ENCODE peak calls at places on chromosomes 2 and 18, in five cellular contexts. X is Panc1, Y is fibroblast of pulmonary artery, T is GM12865, G is left ventricle myocardium inferior. O is an unnamed sample.

GRCh38 chr2:108958002-108958401 is 31.0 kb downstream of the EDAR start:
- DNase-seq in T (no peak), Y (no peak), X (no peak), G (no peak), O (no peak)

GRCh38 chr18:11947214-11948119 is 33.8 kb upstream of the IMPA2 start:
- DNase-seq in X (no peak), T (peak), G (peak), Y (peak), O (peak)

GRCh38 chr2:239603411-239604356 is 202.9 kb upstream of the HDAC4 start:
- DNase-seq in G (no peak), X (no peak), Y (no peak), T (no peak), O (no peak)

GRCh38 chr2:85999131-85999831 is 106.4 kb downstream of the POLR1A start:
- DNase-seq in G (no peak), X (no peak), T (peak), Y (peak), O (no peak)

GRCh38 chr2:25039126-25039525 is 2.8 kb upstream of the EFR3B start:
- DNase-seq in X (no peak), G (no peak), T (no peak), Y (no peak), O (no peak)

GRCh38 chr2:240300261-240300821 is 135.1 kb upstream of the GPC1 start:
- DNase-seq in G (no peak), Y (no peak), X (no peak), T (no peak), O (no peak)

GRCh38 chr2:98357856-98358255 is 11.6 kb downstream of the CNGA3 start:
- DNase-seq in G (no peak), T (no peak), Y (no peak), X (no peak), O (no peak)

GRCh38 chr2:37350034-37350433 is 5.6 kb downstream of the QPCT start:
- DNase-seq in Y (no peak), G (no peak), X (no peak), T (peak), O (no peak)

GRCh38 chr2:240325654-240326031 is 109.8 kb upstream of the GPC1 start:
- DNase-seq in Y (peak), X (no peak), G (peak), T (no peak), O (no peak)

GRCh38 chr18:78564030-78564429 is 415.6 kb upstream of the SALL3 start:
- DNase-seq in X (no peak), Y (no peak), G (no peak), T (no peak), O (no peak)

GRCh38 chr18:62832282-62832681 is 116.9 kb downstream of the PHLPP1 start:
- DNase-seq in T (no peak), Y (no peak), X (no peak), G (no peak), O (no peak)

GRCh38 chr2:25671622-25672021 is 1.8 kb downstream of the DTNB start:
- DNase-seq in T (no peak), Y (no peak), X (no peak), G (no peak), O (no peak)

GRCh38 chr2:47002480-47003381 is 87.1 kb upstream of the MCFD2 start:
- DNase-seq in Y (peak), T (no peak), G (peak), X (no peak), O (no peak)
- TF ChIP-seq CTCF in Y (no peak), T (no peak), G (no peak), X (no peak), O (no peak)

GRCh38 chr18:3647636-3648035 is 197.7 kb downstream of the TGIF1 start:
- DNase-seq in X (no peak), Y (no peak), G (no peak), T (no peak), O (no peak)

GRCh38 chr18:3648695-3649094 is 198.7 kb downstream of the TGIF1 start:
- DNase-seq in X (no peak), Y (no peak), G (no peak), T (no peak), O (no peak)

GRCh38 chr18:3651266-3651665 is 201.3 kb downstream of the TGIF1 start:
- DNase-seq in G (no peak), T (no peak), Y (no peak), X (no peak), O (no peak)

GRCh38 chr18:3649135-3649558 is 199.2 kb downstream of the TGIF1 start:
- DNase-seq in X (no peak), T (no peak), G (no peak), Y (no peak), O (no peak)

DNA sequence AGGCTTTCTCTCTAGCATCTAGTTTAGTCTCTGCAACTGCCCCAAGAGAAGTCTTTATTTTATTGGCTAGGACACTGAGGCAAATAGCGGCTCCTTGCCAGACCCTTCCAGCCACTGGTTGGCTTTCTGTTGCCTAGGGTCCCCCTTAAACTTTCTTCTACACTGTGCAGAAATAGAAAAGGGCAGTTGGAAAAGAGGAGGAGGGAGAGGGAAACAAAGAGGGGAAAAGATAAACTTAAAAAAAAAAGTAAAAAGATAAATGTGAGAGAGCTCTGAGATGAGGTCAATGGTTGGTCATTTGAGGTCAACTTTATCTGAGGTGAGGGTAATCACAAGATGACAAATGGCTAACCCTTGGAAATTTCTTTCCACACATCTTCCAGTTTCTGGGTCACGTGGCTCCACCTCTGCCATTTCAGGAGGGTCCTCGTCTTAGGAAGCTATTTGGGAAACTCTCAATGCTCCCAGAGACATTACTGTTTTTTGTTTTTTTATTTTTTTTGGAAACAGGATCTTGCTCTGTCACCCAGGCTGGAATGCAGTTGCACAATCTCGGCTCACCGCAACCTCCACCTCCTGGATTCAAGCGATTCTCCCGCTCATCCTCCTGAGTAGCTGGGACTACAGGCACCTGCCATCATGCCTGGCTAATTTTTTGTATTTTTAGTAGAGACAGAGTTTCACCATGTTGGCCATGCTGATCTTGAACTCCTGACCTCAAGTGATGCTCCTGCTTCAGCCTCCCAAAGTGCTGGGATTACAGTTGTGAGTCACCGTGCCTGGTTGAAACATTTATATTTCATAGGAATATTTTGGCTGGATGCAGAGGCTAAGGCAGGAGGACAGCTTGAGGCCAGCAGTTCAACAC is 199.8 kb downstream of the TGIF1 start:
- DNase-seq in T (no peak), G (no peak), X (no peak), Y (peak), O (peak)
- H3K4me3 ChIP-seq in T (no peak), G (no peak), X (no peak), Y (no peak), O (no peak)

GRCh38 chr2:169395821-169396374 is 33.6 kb upstream of the LRP2 start:
- DNase-seq in G (no peak), X (no peak), T (peak), Y (no peak), O (no peak)

GRCh38 chr2:169393068-169393590 is 30.8 kb upstream of the LRP2 start:
- DNase-seq in T (peak), X (no peak), G (no peak), Y (no peak), O (no peak)

DNA sequence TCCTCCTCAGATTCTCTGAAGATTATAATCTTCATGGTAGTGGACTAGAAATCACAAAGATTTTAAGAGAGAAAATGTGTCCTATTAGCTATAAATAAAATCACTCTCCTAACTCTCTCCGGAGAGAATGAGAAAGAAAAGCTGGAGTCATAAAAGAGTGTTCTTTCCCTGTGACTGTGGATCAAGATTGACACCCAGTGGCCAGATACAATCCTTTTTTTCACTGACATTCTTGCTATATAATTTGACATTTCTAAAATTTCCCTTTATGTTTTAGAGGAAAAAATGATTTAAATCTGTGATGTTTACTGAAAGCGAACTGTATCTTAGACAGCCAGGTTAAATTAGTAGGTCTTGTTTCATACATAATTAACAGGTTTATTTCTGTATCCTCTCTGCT is 35.4 kb upstream of the LRP2 start:
- DNase-seq in X (no peak), G (no peak), T (no peak), Y (peak), O (no peak)
- TF ChIP-seq CTCF in X (peak), G (peak), T (no peak), Y (peak), O (peak)

GRCh38 chr2:159617080-159617479 is 732 bp upstream of the BAZ2B start:
- DNase-seq in G (no peak), X (no peak), T (no peak), Y (no peak), O (no peak)
- H3K4me3 ChIP-seq in G (peak), X (peak), T (no peak), Y (peak), O (peak)

DNA sequence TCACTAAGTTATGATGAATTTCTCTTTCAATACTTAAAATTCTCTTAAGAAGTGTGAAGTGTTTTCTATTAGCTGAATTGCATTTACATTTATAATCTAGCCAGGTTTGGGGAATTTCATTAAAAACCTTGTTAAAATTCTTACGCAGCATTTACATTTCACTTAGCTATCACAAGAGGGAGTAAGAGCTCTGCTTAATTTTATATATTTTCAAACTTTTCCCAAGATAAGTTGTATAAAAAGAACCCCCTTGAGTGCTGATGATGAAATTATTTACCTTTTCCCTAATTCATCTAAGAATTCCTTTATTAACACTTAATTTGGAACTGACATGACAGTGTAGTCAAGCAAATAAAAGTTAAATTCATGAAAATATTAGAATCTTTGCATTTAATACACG is 54.2 kb upstream of the ZSWIM2 start:
- DNase-seq in Y (peak), G (no peak), X (no peak), T (no peak), O (no peak)
- TF ChIP-seq CTCF in Y (peak), G (peak), X (peak), T (peak), O (peak)

GRCh38 chr2:120230515-120231471 is 7.6 kb upstream of the TMEM185B start:
- DNase-seq in T (peak), G (peak), Y (no peak), X (no peak), O (no peak)
- H3K4me3 ChIP-seq in T (peak), G (no peak), Y (no peak), X (no peak), O (no peak)

DNA sequence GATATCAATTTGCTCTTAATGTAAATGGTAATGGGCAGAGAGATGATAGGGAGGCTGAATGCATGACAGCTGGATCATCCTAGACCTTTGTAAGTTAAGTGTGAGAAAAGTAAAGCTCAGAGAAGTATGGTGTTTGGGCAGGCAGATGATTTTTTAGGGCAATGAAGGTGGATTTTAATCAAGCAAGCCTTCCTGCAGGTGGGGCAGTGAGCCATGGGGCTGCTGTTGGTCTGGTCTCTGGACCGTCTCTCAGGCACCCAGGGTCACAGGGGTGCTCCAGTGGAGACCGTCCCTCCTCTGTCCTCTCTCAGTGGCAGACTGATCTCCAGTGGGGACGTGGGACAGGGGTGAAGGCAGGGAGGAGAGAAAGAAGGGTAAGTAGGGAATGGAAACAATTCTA is 69.8 kb upstream of the STK17B start:
- DNase-seq in Y (no peak), X (no peak), G (no peak), T (no peak), O (no peak)
- TF ChIP-seq CTCF in Y (no peak), X (no peak), G (no peak), T (no peak), O (no peak)

DNA sequence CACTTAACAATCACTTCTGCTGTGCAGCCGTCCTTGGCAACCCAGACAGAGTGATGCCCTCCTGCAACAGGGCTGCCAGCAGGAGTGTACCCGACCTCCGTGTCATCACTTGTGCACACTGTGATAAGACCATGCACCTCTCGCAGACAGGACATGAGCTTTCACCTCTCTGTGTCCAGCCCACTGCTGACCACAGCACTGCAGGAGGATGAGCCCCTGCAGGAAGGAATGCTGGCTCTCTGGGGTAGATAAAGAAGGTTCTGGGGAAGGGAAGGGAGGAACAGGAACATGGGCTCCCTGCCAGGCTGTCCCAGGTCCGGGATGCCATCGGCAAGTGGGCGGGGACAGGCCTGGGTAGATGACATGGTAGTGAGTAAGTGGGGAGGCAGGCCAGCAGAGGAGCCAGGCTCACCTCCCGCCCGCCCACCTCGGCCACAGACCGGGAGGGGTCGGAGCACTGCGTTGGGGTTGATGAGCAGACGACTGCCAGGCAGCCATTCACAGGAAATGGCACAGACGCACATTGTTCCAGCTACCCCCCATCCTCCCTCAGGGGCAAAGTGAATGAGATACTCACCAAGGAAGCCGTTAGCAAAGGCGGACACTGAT is 18.6 kb upstream of the COL6A3 start:
- DNase-seq in T (no peak), Y (peak), X (no peak), G (no peak), O (peak)
- H3K4me3 ChIP-seq in T (no peak), Y (no peak), X (peak), G (no peak), O (peak)

GRCh38 chr2:234100686-234101085 is 50.2 kb downstream of the SPP2 start:
- DNase-seq in X (no peak), G (no peak), T (no peak), Y (no peak), O (no peak)

GRCh38 chr2:234098675-234099195 is 48.2 kb downstream of the SPP2 start:
- DNase-seq in T (peak), Y (no peak), X (no peak), G (no peak), O (no peak)

GRCh38 chr2:234096164-234096563 is 45.7 kb downstream of the SPP2 start:
- DNase-seq in T (no peak), G (no peak), X (no peak), Y (no peak), O (no peak)

GRCh38 chr2:234102112-234102511 is 51.6 kb downstream of the SPP2 start:
- DNase-seq in T (no peak), G (no peak), X (no peak), Y (no peak), O (no peak)

DNA sequence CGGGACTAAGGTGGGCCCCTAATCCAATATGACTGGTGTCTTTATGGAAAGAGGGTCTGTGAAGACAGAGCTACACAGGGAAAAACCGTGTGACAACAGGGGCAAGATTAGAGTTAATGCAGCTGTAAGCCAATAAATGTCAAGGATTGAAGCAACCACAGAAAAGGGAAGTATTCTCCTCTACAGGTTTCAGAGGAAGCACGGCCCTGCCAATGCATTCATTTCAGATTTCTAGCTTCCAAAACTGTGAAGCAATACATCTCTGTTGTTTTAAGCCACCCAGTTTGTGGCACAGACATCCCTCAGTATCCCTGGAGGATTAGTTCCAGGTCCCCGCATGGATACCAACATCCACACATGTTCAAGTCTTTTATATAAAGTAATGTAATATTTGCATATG is 48.8 kb downstream of the SPP2 start:
- DNase-seq in G (no peak), Y (no peak), T (peak), X (no peak), O (no peak)
- TF ChIP-seq CTCF in G (no peak), Y (no peak), T (no peak), X (no peak), O (no peak)

GRCh38 chr18:23688528-23688927 is 725 bp upstream of the LAMA3 start:
- DNase-seq in X (no peak), G (no peak), Y (no peak), T (no peak), O (no peak)
- H3K4me3 ChIP-seq in X (peak), G (peak), Y (no peak), T (no peak), O (no peak)